ENCODE peak calls at places on chromosomes 12 and 14, in four cellular contexts. X, F, R and L are unnamed samples.

GRCh38 chr12:131082795-131083194 is 129.1 kb downstream of the ADGRD1 start:
- DNase-seq in X (no peak), F (no peak), R (no peak), L (no peak)

GRCh38 chr12:113329791-113330417 is 5.0 kb downstream of the SLC8B1 start:
- DNase-seq in F (no peak), R (no peak), X (no peak), L (no peak)

GRCh38 chr12:100901266-100901665 is 106.7 kb downstream of the ANO4 start:
- DNase-seq in X (no peak), R (no peak), F (no peak), L (no peak)

GRCh38 chr14:102020058-102020971 is 55.9 kb downstream of the DYNC1H1 start:
- DNase-seq in X (no peak), F (peak), R (peak), L (no peak)

GRCh38 chr14:39755269-39755878 is 323.1 kb upstream of the FBXO33 start:
- DNase-seq in X (no peak), F (no peak), R (no peak), L (no peak)

GRCh38 chr12:131950182-131950913 is 606 bp downstream of the EP400 start:
- DNase-seq in R (no peak), F (no peak), X (peak), L (peak)

GRCh38 chr12:15978431-15978950 is 67.4 kb downstream of the DERA start:
- DNase-seq in R (peak), F (no peak), X (no peak), L (no peak)

GRCh38 chr12:10018390-10018789 is 8.0 kb downstream of the CLEC12B start:
- DNase-seq in R (peak), X (no peak), F (peak), L (no peak)

GRCh38 chr12:130683811-130684210 is 32.3 kb downstream of the RIMBP2 start:
- DNase-seq in R (no peak), F (no peak), X (no peak), L (no peak)

GRCh38 chr12:6292606-6293005 is 17.9 kb upstream of the PLEKHG6 start:
- DNase-seq in X (no peak), F (no peak), R (peak), L (no peak)

GRCh38 chr14:89954045-89955021 is at the start of gene EFCAB11:
- DNase-seq in F (peak), X (peak), R (peak), L (peak)

GRCh38 chr12:57258977-57259970 is 8.3 kb upstream of the STAC3 start:
- DNase-seq in F (no peak), X (no peak), R (no peak), L (no peak)

GRCh38 chr14:60622920-60623263 is 26.4 kb downstream of the SIX1 start:
- DNase-seq in R (no peak), F (peak), X (no peak), L (no peak)

GRCh38 chr12:1917172-1918070 is 1.0 kb downstream of the CACNA2D4 start:
- DNase-seq in F (no peak), X (no peak), R (no peak), L (no peak)

GRCh38 chr14:86217523-86217922 is 687.6 kb downstream of the FLRT2 start:
- DNase-seq in X (no peak), F (no peak), R (no peak), L (no peak)

GRCh38 chr14:68774771-68775613 is 17.9 kb downstream of the ZFP36L1 start:
- DNase-seq in X (no peak), R (peak), F (no peak), L (no peak)

GRCh38 chr14:90739318-90740077 is 76.7 kb downstream of the TTC7B start:
- DNase-seq in F (no peak), X (no peak), R (no peak), L (no peak)

GRCh38 chr12:40970320-40970907 is 217.7 kb upstream of the PDZRN4 start:
- DNase-seq in R (peak), X (no peak), F (no peak), L (peak)

GRCh38 chr14:54653764-54654469 is 87.0 kb downstream of the SAMD4A start:
- DNase-seq in F (no peak), X (peak), R (peak), L (peak)

GRCh38 chr14:54651649-54652048 is 84.7 kb downstream of the SAMD4A start:
- DNase-seq in F (no peak), R (peak), X (no peak), L (no peak)

GRCh38 chr14:54652188-54652889 is 85.4 kb downstream of the SAMD4A start:
- DNase-seq in X (peak), R (peak), F (peak), L (peak)

GRCh38 chr14:54652890-54653201 is 85.9 kb downstream of the SAMD4A start:
- DNase-seq in R (no peak), F (no peak), X (no peak), L (no peak)

DNA sequence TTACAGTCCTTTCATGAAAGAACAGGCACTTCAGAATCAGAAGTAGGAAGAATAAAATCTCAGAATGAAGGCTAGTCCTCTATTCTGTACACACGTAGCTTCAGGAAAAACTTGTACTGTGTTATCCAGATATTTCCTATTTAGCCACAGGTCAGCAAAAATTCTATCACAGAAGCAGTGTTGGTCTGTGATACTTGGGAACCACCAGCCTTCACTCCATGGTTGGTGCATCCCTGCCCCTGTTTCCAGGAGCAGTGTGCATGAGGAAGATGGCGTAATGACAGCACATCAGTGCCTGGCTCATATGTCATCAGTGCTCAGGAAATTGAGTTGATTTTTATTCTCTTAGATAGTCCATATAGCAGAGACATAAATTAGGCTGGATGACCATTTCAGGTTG is 87.7 kb downstream of the SAMD4A start:
- DNase-seq in R (no peak), X (no peak), F (no peak), L (no peak)
- H3K27ac ChIP-seq in R (peak), X (no peak), F (no peak), L (peak)

DNA sequence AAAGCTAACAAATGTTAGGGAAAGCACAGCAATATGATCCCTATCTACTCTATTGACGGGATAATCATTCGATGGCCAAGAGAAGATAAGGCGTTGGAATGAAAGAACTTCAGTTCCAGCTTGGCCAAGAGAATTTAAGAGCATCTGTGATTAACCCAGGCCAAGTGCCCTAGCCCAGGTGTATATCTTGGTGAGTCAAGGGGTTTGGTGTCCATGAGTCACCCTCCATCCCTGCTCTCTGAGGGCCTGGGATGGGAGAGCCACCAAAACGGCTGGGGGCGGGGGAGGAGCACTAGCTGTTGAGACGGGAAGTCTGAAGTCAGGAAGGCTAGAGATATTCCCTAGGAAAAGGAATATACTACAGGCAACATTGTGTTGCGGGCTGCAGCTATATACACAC is 13.0 kb downstream of the TBPL2 start:
- DNase-seq in F (no peak), X (no peak), R (peak), L (no peak)
- H3K27ac ChIP-seq in F (no peak), X (no peak), R (peak), L (no peak)

GRCh38 chr12:123397400-123397799 is 13.5 kb downstream of the KMT5A start:
- DNase-seq in R (no peak), X (no peak), F (no peak), L (no peak)

GRCh38 chr12:123396954-123397353 is 13.0 kb downstream of the KMT5A start:
- DNase-seq in F (no peak), R (no peak), X (no peak), L (no peak)

GRCh38 chr12:123398918-123399617 is 15.1 kb downstream of the KMT5A start:
- DNase-seq in X (no peak), F (no peak), R (no peak), L (no peak)

GRCh38 chr12:123396543-123396942 is 12.6 kb downstream of the KMT5A start:
- DNase-seq in R (no peak), F (no peak), X (no peak), L (no peak)

DNA sequence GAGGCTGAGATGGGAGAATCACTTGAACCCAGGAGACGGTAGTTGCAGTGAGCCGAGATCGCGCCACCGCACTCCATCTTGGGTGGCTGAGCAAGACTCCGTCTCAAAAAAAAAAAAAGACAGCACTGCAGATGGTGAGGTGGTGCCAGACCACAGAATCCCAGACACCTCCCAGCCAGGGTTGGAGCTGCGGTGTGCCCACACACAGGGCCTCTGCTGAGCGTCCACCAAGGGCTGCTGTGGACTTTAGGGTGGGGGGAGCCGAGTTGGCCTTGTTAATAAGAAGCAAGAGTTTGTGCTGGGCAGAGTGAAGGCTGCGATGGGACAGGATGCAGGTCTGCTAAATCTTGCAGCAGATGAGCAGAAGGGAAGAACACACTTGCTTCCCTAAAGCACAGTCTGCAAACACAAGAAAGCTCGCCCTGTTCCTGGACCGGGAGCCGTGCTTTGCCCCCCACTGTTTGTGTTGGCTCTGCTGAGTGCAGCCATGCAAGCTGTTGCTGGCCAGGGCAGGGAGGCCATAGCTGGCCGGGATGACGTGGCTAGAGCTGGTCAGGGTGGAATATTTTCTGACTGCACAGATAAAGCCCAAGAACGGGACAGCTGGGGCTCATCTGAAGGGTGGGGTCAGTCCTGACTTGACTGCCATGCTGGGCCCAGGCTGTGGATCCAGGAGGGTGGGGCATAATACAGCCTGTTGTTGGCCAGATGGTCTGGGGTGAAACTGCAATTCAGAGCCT is 14.4 kb downstream of the KMT5A start:
- DNase-seq in F (no peak), R (no peak), X (peak), L (no peak)
- H3K27ac ChIP-seq in F (peak), R (no peak), X (peak), L (no peak)

DNA sequence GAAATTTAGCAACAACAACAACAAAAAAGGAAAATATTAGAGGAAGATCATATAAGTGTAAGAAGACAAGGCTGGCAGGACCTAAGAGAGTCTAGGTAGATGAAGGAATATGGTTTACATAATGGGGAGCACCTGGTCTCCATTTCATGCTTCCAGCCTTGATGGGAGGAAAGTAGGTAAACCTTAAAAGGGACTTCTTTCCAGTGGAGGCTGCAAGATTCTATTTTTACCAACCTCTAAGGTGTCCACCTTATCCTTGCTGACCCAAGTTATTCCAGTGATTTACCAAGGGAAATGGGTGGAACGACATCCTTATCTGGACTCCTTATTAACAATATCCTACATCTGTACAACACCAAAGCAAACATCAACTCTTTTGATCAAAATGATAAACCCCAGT is 30.0 kb downstream of the DAD1 start:
- DNase-seq in X (no peak), F (no peak), R (no peak), L (no peak)
- H3K27ac ChIP-seq in X (no peak), F (no peak), R (no peak), L (no peak)

GRCh38 chr12:3300833-3301401 is 190.1 kb upstream of the PRMT8 start:
- DNase-seq in F (no peak), X (no peak), R (no peak), L (no peak)
- H3K27ac ChIP-seq in F (no peak), X (no peak), R (peak), L (no peak)

GRCh38 chr14:103688906-103689902 is 26.0 kb downstream of the XRCC3 start:
- DNase-seq in X (peak), R (no peak), F (no peak), L (no peak)

GRCh38 chr14:103687712-103688111 is 27.5 kb downstream of the XRCC3 start:
- DNase-seq in F (no peak), X (no peak), R (no peak), L (no peak)

GRCh38 chr14:103690332-103690731 is 24.9 kb downstream of the XRCC3 start:
- DNase-seq in F (no peak), R (no peak), X (no peak), L (no peak)

GRCh38 chr14:103686831-103687485 is 28.3 kb downstream of the XRCC3 start:
- DNase-seq in F (no peak), R (no peak), X (no peak), L (no peak)

DNA sequence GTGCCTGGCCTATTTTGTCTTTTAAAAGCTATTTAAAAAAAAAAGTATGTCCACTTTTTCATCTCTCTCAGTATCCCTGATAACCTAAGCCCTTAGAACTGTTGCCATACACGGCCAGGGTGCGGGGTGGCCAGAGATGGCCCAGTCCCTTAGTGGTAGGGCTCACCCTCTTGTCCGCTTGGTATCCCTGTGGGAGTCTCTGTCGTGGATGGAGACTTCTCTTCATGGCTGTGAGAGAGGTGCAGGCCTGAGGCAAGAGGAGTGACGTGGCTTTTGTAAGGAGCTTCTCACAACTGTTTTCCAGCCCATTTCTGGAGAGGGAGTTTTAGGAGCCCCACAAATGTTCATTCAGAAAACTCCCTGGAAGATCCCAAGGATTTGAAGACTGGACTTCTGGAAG is 26.8 kb downstream of the XRCC3 start:
- DNase-seq in X (no peak), F (no peak), R (no peak), L (no peak)
- H3K27ac ChIP-seq in X (no peak), F (peak), R (no peak), L (no peak)

GRCh38 chr12:50824914-50825313 is 17.8 kb upstream of the TMPRSS12 start:
- DNase-seq in F (no peak), X (no peak), R (no peak), L (no peak)
- H3K27ac ChIP-seq in F (no peak), X (peak), R (no peak), L (no peak)

DNA sequence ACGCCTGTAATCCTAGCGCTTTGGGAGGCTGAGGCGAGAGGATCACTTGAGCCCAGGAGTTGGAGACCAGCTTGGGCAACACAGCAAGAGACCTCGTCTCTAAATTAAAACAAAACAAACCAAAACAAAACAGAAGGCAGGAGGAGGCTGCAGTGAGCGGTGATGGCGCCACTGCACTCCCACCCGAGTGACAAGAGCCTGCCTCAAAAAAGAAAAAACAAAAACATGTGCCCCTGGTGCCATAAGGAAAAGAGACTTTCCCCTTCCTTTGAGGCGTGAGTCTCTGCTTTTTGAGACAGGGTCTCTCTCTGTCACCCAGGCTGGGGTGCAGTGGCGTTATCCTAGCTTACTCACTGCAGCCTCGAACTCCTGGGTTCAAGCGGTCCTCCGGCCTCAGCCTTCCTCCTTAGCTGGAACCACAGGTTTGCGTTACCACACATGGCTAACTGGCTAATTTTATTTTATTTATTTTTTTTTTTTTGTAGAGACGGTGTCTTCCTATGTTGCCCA is 9.0 kb upstream of the EAPP start:
- DNase-seq in X (no peak), F (no peak), R (no peak), L (no peak)
- H3K27ac ChIP-seq in X (no peak), F (peak), R (no peak), L (no peak)

DNA sequence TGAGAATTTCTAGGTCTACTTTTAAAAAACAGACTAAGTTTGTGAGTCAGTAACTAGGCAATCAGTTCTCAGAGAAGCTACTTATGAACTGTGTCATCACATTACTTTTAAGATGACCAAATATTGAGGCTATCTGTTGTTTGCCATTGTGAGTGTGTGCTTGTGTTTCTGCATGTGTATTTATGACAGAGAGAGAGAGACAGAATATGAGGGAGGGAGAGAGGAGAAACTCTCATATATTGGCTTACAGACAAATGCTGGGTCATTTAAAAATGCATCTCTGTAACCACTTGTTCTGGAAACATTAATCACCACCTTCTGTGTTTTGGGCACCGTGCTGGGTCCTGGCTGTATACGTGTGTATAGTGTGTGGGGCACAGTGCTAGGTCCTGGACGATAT is 161.5 kb upstream of the FRMD6 start:
- DNase-seq in R (peak), X (no peak), F (no peak), L (no peak)
- H3K27ac ChIP-seq in R (peak), X (no peak), F (no peak), L (no peak)

GRCh38 chr14:100815478-100816285 is 10.2 kb upstream of the MEG3 start:
- DNase-seq in F (peak), R (no peak), X (no peak), L (peak)

GRCh38 chr14:100818221-100818699 is 7.7 kb upstream of the MEG3 start:
- DNase-seq in F (no peak), X (no peak), R (no peak), L (peak)

GRCh38 chr14:100816950-100817901 is 8.7 kb upstream of the MEG3 start:
- DNase-seq in R (no peak), F (no peak), X (no peak), L (no peak)

GRCh38 chr14:100819453-100819828 is 6.5 kb upstream of the MEG3 start:
- DNase-seq in R (no peak), X (no peak), F (no peak), L (no peak)

GRCh38 chr14:100816286-100816949 is 9.5 kb upstream of the MEG3 start:
- DNase-seq in F (no peak), X (no peak), R (no peak), L (no peak)
- H3K27ac ChIP-seq in F (peak), X (no peak), R (no peak), L (peak)